ENCODE peak calls at places on chromosomes 16 and 17, in four cellular contexts. One of them, this sample, is unnamed.

GRCh38 chr16:66308096-66308495 is 58.4 kb upstream of the CDH5 start:
- DNase-seq in fibroblast of pulmonary artery: no peak
- DNase-seq in neural crest cell: no peak
- DNase-seq in foreskin keratinocyte: no peak
- DNase-seq in this sample: no peak

GRCh38 chr17:83057397-83057761 is 22.0 kb upstream of the METRNL start:
- DNase-seq in fibroblast of pulmonary artery: no peak
- DNase-seq in foreskin keratinocyte: no peak
- DNase-seq in neural crest cell: no peak
- DNase-seq in this sample: no peak

GRCh38 chr16:84548971-84549844 is 44.7 kb upstream of the MEAK7 start:
- DNase-seq in fibroblast of pulmonary artery: no peak
- DNase-seq in neural crest cell: no peak
- DNase-seq in foreskin keratinocyte: no peak
- DNase-seq in this sample: peak

GRCh38 chr17:71472809-71473789 is 647.7 kb upstream of the SOX9 start:
- DNase-seq in neural crest cell: peak
- DNase-seq in fibroblast of pulmonary artery: peak
- DNase-seq in foreskin keratinocyte: no peak
- DNase-seq in this sample: no peak

GRCh38 chr17:70320642-70321345 is 151.5 kb downstream of the KCNJ2 start:
- DNase-seq in foreskin keratinocyte: no peak
- DNase-seq in neural crest cell: no peak
- DNase-seq in fibroblast of pulmonary artery: peak
- DNase-seq in this sample: no peak

GRCh38 chr17:2068589-2069051 is 13.7 kb downstream of the HIC1 start:
- DNase-seq in foreskin keratinocyte: no peak
- DNase-seq in neural crest cell: no peak
- DNase-seq in fibroblast of pulmonary artery: peak
- DNase-seq in this sample: peak

GRCh38 chr16:89842471-89843408 is 14.5 kb downstream of the SPIRE2 start:
- DNase-seq in neural crest cell: no peak
- DNase-seq in fibroblast of pulmonary artery: peak
- DNase-seq in foreskin keratinocyte: peak
- DNase-seq in this sample: peak

GRCh38 chr17:45016823-45017222 is 34.6 kb downstream of the DCAKD start:
- DNase-seq in fibroblast of pulmonary artery: no peak
- DNase-seq in neural crest cell: no peak
- DNase-seq in foreskin keratinocyte: no peak
- DNase-seq in this sample: no peak

GRCh38 chr16:66274335-66275110 is 92.0 kb upstream of the CDH5 start:
- DNase-seq in neural crest cell: no peak
- DNase-seq in fibroblast of pulmonary artery: peak
- DNase-seq in foreskin keratinocyte: no peak
- DNase-seq in this sample: peak